ENCODE peak calls at places on chromosomes 2 and 18, in six cellular contexts. V is cardiac fibroblast, X is H7, W is AG10803, C is fibroblast of pulmonary artery, Z is GM23248. U is an unnamed sample.

GRCh38 chr2:183718246-183718645 is 594.0 kb downstream of the NUP35 start:
- DNase-seq in Z (no peak), V (no peak), C (no peak), X (no peak), W (no peak), U (no peak)

GRCh38 chr2:55771612-55772011 is 78.0 kb upstream of the PNPT1 start:
- DNase-seq in W (peak; percentile 52), X (peak; percentile 32), V (peak; percentile 78), Z (peak; percentile 74), C (peak; percentile 78), U (peak; percentile 53)

GRCh38 chr2:201807452-201807980 is 1.2 kb downstream of the CDK15 start:
- DNase-seq in V (peak; percentile 81), X (peak; percentile 15), W (peak; percentile 90), C (peak; percentile 42), Z (peak; percentile 85), U (peak; percentile 59)

GRCh38 chr2:97748397-97748796 is 35.0 kb downstream of the ZAP70 start:
- DNase-seq in C (peak; percentile 16), V (peak; percentile 39), X (peak; percentile 90), W (peak; percentile 20), Z (peak; percentile 20), U (peak; percentile 42)

GRCh38 chr2:37915773-37916172 is 9.3 kb upstream of the RMDN2 start:
- DNase-seq in Z (no peak), C (no peak), V (no peak), W (no peak), X (no peak), U (no peak)

GRCh38 chr2:98952971-98953370 is 16.9 kb upstream of the CRACDL start:
- DNase-seq in V (peak; percentile 63), C (peak; percentile 6), X (no peak), W (peak; percentile 10), Z (peak; percentile 72), U (no peak)

GRCh38 chr18:48943736-48944527 is 6.8 kb downstream of the SMAD7 start:
- DNase-seq in V (no peak), W (no peak), X (peak; percentile 33), C (no peak), Z (peak; percentile 7), U (no peak)

GRCh38 chr2:85988210-85988913 is 99.6 kb upstream of the ST3GAL5 start:
- DNase-seq in Z (peak; percentile 14), X (no peak), C (peak; percentile 8), W (peak; percentile 84), V (no peak), U (no peak)

GRCh38 chr2:169743549-169743948 is 9.9 kb downstream of the KLHL23 start:
- DNase-seq in W (no peak), C (no peak), V (no peak), X (no peak), Z (no peak), U (no peak)

GRCh38 chr2:41879367-41879871 is 168.4 kb upstream of the PKDCC start:
- DNase-seq in C (no peak), Z (no peak), X (peak; percentile 39), V (no peak), W (no peak), U (no peak)

GRCh38 chr18:70221156-70221910 is 15.8 kb upstream of the RTTN start:
- DNase-seq in Z (no peak), C (no peak), X (peak; percentile 14), V (no peak), W (no peak), U (peak; percentile 85)

GRCh38 chr18:2655954-2656236 is 369 bp downstream of the SMCHD1 start:
- DNase-seq in W (no peak), Z (no peak), X (no peak), V (no peak), C (no peak), U (no peak)

GRCh38 chr2:217857624-217858506 is 144.9 kb downstream of the TNS1 start:
- DNase-seq in V (no peak), Z (no peak), W (no peak), X (no peak), C (no peak), U (no peak)

GRCh38 chr18:58044370-58045264 is 591 bp downstream of the NEDD4L start:
- DNase-seq in W (no peak), X (peak; percentile 79), Z (peak; percentile 55), C (peak; percentile 28), V (peak; percentile 34), U (peak; percentile 58)

GRCh38 chr2:222318026-222318711 is 19.4 kb upstream of the PAX3 start:
- DNase-seq in X (peak; percentile 92), Z (peak; percentile 70), W (peak; percentile 69), V (peak; percentile 76), C (peak; percentile 82), U (peak; percentile 86)
- H3K4me3 ChIP-seq in X (peak overlapping the region; percentile 26), Z (peak overlapping the region; percentile 66), W (peak overlapping the region; percentile 58), V (peak overlapping the region; percentile 43), C (peak overlapping the region; percentile 51), U (peak overlapping the region; percentile 58)

GRCh38 chr18:79853993-79854364 is 56.2 kb downstream of the KCNG2 start:
- DNase-seq in V (no peak), C (no peak), W (no peak), X (peak; percentile 67), Z (no peak), U (no peak)

GRCh38 chr18:79855147-79855910 is 57.6 kb downstream of the KCNG2 start:
- DNase-seq in Z (no peak), C (no peak), W (no peak), V (peak; percentile 13), X (no peak), U (no peak)

GRCh38 chr18:79859314-79859713 is 61.6 kb downstream of the KCNG2 start:
- DNase-seq in W (no peak), C (no peak), X (no peak), Z (no peak), V (no peak), U (no peak)

GRCh38 chr18:79857082-79857661 is 59.4 kb downstream of the KCNG2 start:
- DNase-seq in X (peak; percentile 76), V (peak; percentile 73), W (peak; percentile 24), C (peak; percentile 73), Z (peak; percentile 48), U (peak; percentile 74)

GRCh38 chr18:79856119-79857080 is 58.7 kb downstream of the KCNG2 start:
- DNase-seq in W (peak; percentile 26), C (peak; percentile 41), Z (peak; percentile 43), X (peak; percentile 89), V (peak; percentile 47), U (peak; percentile 78)
- H3K4me3 ChIP-seq in W (no peak overlapping the region), C (no peak overlapping the region), Z (no peak overlapping the region), X (no peak overlapping the region), V (no peak overlapping the region), U (no peak overlapping the region)

DNA sequence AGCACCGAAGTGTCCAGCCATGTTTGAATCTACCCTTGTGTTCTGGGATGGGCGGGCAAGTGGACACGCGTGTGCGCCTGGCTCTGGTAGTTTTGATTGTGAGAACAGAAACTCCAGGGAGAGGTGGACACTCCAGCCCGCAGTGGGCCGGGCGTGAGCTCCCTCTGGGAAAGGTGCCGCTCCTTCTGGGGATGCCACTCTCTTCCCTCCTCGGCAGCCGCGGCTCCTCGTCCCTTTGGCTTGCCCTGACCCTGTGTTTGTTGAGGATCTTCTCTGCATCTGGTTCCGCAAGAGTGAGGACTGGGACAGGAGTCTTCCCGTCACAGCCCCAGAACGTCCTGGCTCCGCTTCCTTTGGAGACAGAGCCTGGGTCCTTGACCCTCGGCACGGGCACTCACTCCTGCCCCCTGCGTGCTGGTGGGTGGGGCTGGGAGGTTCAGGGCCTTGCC is 1.3 kb downstream of the CTDP1 start:
- DNase-seq in Z (no peak), C (no peak), V (no peak), W (no peak), X (no peak), U (no peak)
- H3K4me3 ChIP-seq in Z (peak overlapping the region; percentile 92), C (peak overlapping the region; percentile 66), V (peak overlapping the region; percentile 92), W (peak overlapping the region; percentile 86), X (no peak overlapping the region), U (peak overlapping the region; percentile 67)

GRCh38 chr2:35081001-35081628 is 1274.5 kb upstream of the CRIM1 start:
- DNase-seq in W (no peak), X (no peak), Z (no peak), V (peak; percentile 35), C (peak; percentile 10), U (no peak)
- H3K4me3 ChIP-seq in W (no peak overlapping the region), X (no peak overlapping the region), Z (no peak overlapping the region), V (no peak overlapping the region), C (no peak overlapping the region), U (no peak overlapping the region)

GRCh38 chr2:61885896-61886603 is 2.4 kb downstream of the CCT4 start:
- DNase-seq in X (no peak), C (no peak), W (no peak), Z (no peak), V (no peak), U (no peak)
- H3K4me3 ChIP-seq in X (no peak overlapping the region), C (peak overlapping the region; percentile 68), W (no peak overlapping the region), Z (peak overlapping the region; percentile 91), V (no peak overlapping the region), U (peak overlapping the region; percentile 87)